ENCODE peak calls at places on chromosomes 3 and 15, in ten cellular contexts. O is activated naive CD8-positive, alpha-beta T cell treated with anti-CD3 and anti-CD28 coated beads, Interleukin-2, amount 50 U/mL, for 24 hours; T is neural crest cell; C is spleen; J is NAMALWA; M is brain microvascular endothelial cell; H is NCI-H526; D is AG04450; N is epithelial cell of esophagus; B is HEK293T. Y is an unnamed sample.

GRCh38 chr3:190323241-190323617 is 983 bp upstream of the CLDN1 start:
- DNase-seq in O (no peak), T (no peak), C (no peak), J (no peak), M (no peak), H (no peak), D (no peak), N (peak; percentile 62), B (no peak), Y (no peak)

GRCh38 chr15:100172356-100173024 is 169.3 kb downstream of the ADAMTS17 start:
- DNase-seq in O (no peak), T (no peak), C (no peak), J (no peak), M (no peak), H (no peak), D (no peak), N (no peak), B (no peak), Y (no peak)

GRCh38 chr3:15812183-15812582 is 14.4 kb upstream of the ANKRD28 start:
- DNase-seq in O (no peak), T (no peak), C (no peak), J (peak; percentile 59), M (no peak), H (peak; percentile 8), D (no peak), N (peak; percentile 37), B (no peak), Y (no peak)

GRCh38 chr3:33940149-33940548 is 141.7 kb downstream of the PDCD6IP start:
- DNase-seq in O (peak; percentile 10), T (no peak), C (no peak), J (no peak), M (peak; percentile 24), H (no peak), D (no peak), N (peak; percentile 96), B (no peak), Y (no peak)

GRCh38 chr3:133805702-133806475 is at the start of gene SRPRB:
- DNase-seq in O (peak; percentile 93), T (peak; percentile 85), C (peak; percentile 99), J (peak; percentile 98), M (peak; percentile 93), H (peak; percentile 97), D (peak; percentile 77), N (peak; percentile 97), B (peak; percentile 97), Y (peak; percentile 95)

GRCh38 chr3:42537350-42537749 is 34.9 kb downstream of the VIPR1 start:
- DNase-seq in O (no peak), T (no peak), C (peak; percentile 38), J (no peak), M (no peak), H (no peak), D (no peak), N (no peak), B (no peak), Y (peak; percentile 14)

GRCh38 chr15:20345401-20345958 is 196.1 kb downstream of the GOLGA6L6 start:
- DNase-seq in O (peak; percentile 1), T (no peak), C (peak; percentile 80), J (no peak), M (no peak), H (no peak), D (no peak), N (no peak), B (no peak), Y (peak; percentile 8)

GRCh38 chr3:73734376-73734775 is 109.6 kb upstream of the PDZRN3 start:
- DNase-seq in O (no peak), T (no peak), C (no peak), J (no peak), M (no peak), H (peak; percentile 75), D (no peak), N (no peak), B (no peak), Y (no peak)

GRCh38 chr3:16311960-16312451 is 47.0 kb downstream of the OXNAD1 start:
- DNase-seq in O (no peak), T (no peak), C (no peak), J (no peak), M (no peak), H (no peak), D (no peak), N (peak; percentile 80), B (no peak), Y (no peak)

GRCh38 chr3:16186565-16186964 is 12.1 kb downstream of the GALNT15 start:
- DNase-seq in O (no peak), T (no peak), C (no peak), J (no peak), M (no peak), H (no peak), D (no peak), N (no peak), B (no peak), Y (no peak)

GRCh38 chr3:127547761-127548605 is 42.5 kb downstream of the TPRA1 start:
- DNase-seq in O (peak; percentile 85), T (peak; percentile 90), C (peak; percentile 93), J (peak; percentile 72), M (peak; percentile 26), H (peak; percentile 90), D (no peak), N (peak; percentile 33), B (peak; percentile 87), Y (peak; percentile 86)

GRCh38 chr3:4835616-4836043 is 143.6 kb upstream of the BHLHE40 start:
- DNase-seq in O (no peak), T (no peak), C (no peak), J (no peak), M (no peak), H (no peak), D (no peak), N (peak; percentile 72), B (no peak), Y (no peak)

GRCh38 chr3:15356186-15356585 is 23.8 kb upstream of the SH3BP5 start:
- DNase-seq in O (no peak), T (no peak), C (no peak), J (no peak), M (peak; percentile 13), H (no peak), D (no peak), N (no peak), B (no peak), Y (no peak)

GRCh38 chr15:101204744-101205535 is 46.9 kb downstream of the CHSY1 start:
- DNase-seq in O (no peak), T (no peak), C (no peak), J (no peak), M (no peak), H (no peak), D (no peak), N (no peak), B (no peak), Y (no peak)

GRCh38 chr3:180018588-180018987 is 18.1 kb downstream of the PEX5L start:
- DNase-seq in O (no peak), T (no peak), C (no peak), J (no peak), M (no peak), H (no peak), D (no peak), N (peak; percentile 16), B (no peak), Y (no peak)

GRCh38 chr3:128906804-128907525 is 27.5 kb downstream of the ACAD9 start:
- DNase-seq in O (no peak), T (no peak), C (no peak), J (no peak), M (no peak), H (no peak), D (no peak), N (no peak), B (no peak), Y (no peak)

GRCh38 chr3:151875759-151876158 is 2.3 kb downstream of the SUCNR1 start:
- DNase-seq in O (no peak), T (no peak), C (no peak), J (peak; percentile 39), M (no peak), H (peak; percentile 62), D (no peak), N (no peak), B (no peak), Y (no peak)

GRCh38 chr3:37024092-37024491 is 30.8 kb downstream of the MLH1 start:
- DNase-seq in O (no peak), T (no peak), C (no peak), J (peak; percentile 52), M (no peak), H (no peak), D (no peak), N (no peak), B (no peak), Y (no peak)

GRCh38 chr3:73055583-73056364 is 5.7 kb upstream of the EBLN2 start:
- DNase-seq in O (no peak), T (no peak), C (no peak), J (no peak), M (no peak), H (no peak), D (no peak), N (peak; percentile 43), B (no peak), Y (no peak)

GRCh38 chr3:106877632-106878031 is 499.6 kb upstream of the CCDC54 start:
- DNase-seq in O (no peak), T (no peak), C (no peak), J (no peak), M (no peak), H (no peak), D (no peak), N (no peak), B (no peak), Y (no peak)

GRCh38 chr15:56608140-56608778 is 125.0 kb downstream of the ZNF280D start:
- DNase-seq in O (no peak), T (no peak), C (no peak), J (peak; percentile 89), M (peak; percentile 20), H (peak; percentile 36), D (no peak), N (no peak), B (no peak), Y (no peak)

GRCh38 chr3:127213381-127213918 is 20.5 kb downstream of the PRR23E start:
- DNase-seq in O (no peak), T (no peak), C (no peak), J (no peak), M (no peak), H (no peak), D (no peak), N (no peak), B (no peak), Y (no peak)

GRCh38 chr3:9141903-9142302 is 107.5 kb downstream of the SRGAP3 start:
- DNase-seq in O (no peak), T (no peak), C (no peak), J (no peak), M (no peak), H (peak; percentile 32), D (no peak), N (peak; percentile 83), B (no peak), Y (no peak)

GRCh38 chr3:183816681-183817080 is 8.7 kb downstream of the MAP6D1 start:
- DNase-seq in O (no peak), T (no peak), C (no peak), J (no peak), M (no peak), H (no peak), D (no peak), N (no peak), B (no peak), Y (no peak)

GRCh38 chr3:122092460-122093165 is 37.5 kb downstream of the CD86 start:
- DNase-seq in O (peak; percentile 69), T (no peak), C (no peak), J (peak; percentile 66), M (peak; percentile 29), H (peak; percentile 22), D (no peak), N (peak; percentile 86), B (peak; percentile 33), Y (peak; percentile 12)

GRCh38 chr15:84937144-84937543 is 44.5 kb upstream of the PDE8A start:
- DNase-seq in O (no peak), T (no peak), C (no peak), J (peak; percentile 67), M (no peak), H (peak; percentile 59), D (no peak), N (peak; percentile 60), B (no peak), Y (no peak)

GRCh38 chr3:148532326-148532725 is 165.4 kb upstream of the AGTR1 start:
- DNase-seq in O (no peak), T (no peak), C (no peak), J (no peak), M (peak; percentile 50), H (no peak), D (no peak), N (no peak), B (no peak), Y (no peak)

GRCh38 chr3:64853456-64853855 is 165.7 kb upstream of the ADAMTS9 start:
- DNase-seq in O (no peak), T (no peak), C (no peak), J (no peak), M (no peak), H (no peak), D (no peak), N (peak; percentile 23), B (no peak), Y (no peak)